ENCODE peak calls at places on chromosome 10, in eight cellular contexts. D is mucosa of descending colon, G is EL, W is psoas muscle, M is COR-L47, B is occipital lobe, J is NCI-H1105 treated with DMSO at 0.1 percent for 48 hours, T is left cardiac atrium. K is an unnamed sample.
A peak's percentile ranks its signal among the peaks of the same experiment; 100 is the strongest.

GRCh38 chr10:94066411-94066810 is 72.7 kb downstream of the PLCE1 start:
- DNase-seq in D (no peak), G (peak; percentile 42), W (no peak), M (no peak), B (no peak), J (no peak), T (peak; percentile 34), K (no peak)

GRCh38 chr10:46277840-46278239 is 9.0 kb upstream of the ANTXRL start:
- DNase-seq in D (no peak), G (no peak), W (no peak), M (no peak), B (no peak), J (no peak), T (no peak), K (no peak)

GRCh38 chr10:77390481-77390891 is 247.1 kb downstream of the KCNMA1 start:
- DNase-seq in D (no peak), G (peak; percentile 33), W (no peak), M (no peak), B (peak; percentile 15), J (no peak), T (no peak), K (no peak)

GRCh38 chr10:73597346-73597745 is 6.2 kb upstream of the USP54 start:
- DNase-seq in D (no peak), G (peak; percentile 45), W (no peak), M (no peak), B (no peak), J (no peak), T (no peak), K (no peak)

GRCh38 chr10:68902382-68902781 is 1.3 kb downstream of the DDX50 start:
- DNase-seq in D (no peak), G (no peak), W (no peak), M (no peak), B (no peak), J (no peak), T (no peak), K (no peak)

GRCh38 chr10:45526309-45526708 is 146.3 kb downstream of the ZFAND4 start:
- DNase-seq in D (no peak), G (no peak), W (no peak), M (no peak), B (no peak), J (no peak), T (no peak), K (no peak)

GRCh38 chr10:7070950-7071349 is 339.9 kb downstream of the SFMBT2 start:
- DNase-seq in D (no peak), G (no peak), W (no peak), M (no peak), B (no peak), J (no peak), T (no peak), K (no peak)

GRCh38 chr10:94038024-94038423 is 44.3 kb downstream of the PLCE1 start:
- DNase-seq in D (no peak), G (peak; percentile 73), W (no peak), M (no peak), B (no peak), J (no peak), T (no peak), K (no peak)

GRCh38 chr10:82318533-82318932 is 443.5 kb downstream of the NRG3 start:
- DNase-seq in D (no peak), G (no peak), W (no peak), M (no peak), B (no peak), J (no peak), T (no peak), K (no peak)